ENCODE peak calls at places on chromosome 13, in five cellular contexts. One of them, this sample, is unnamed.

GRCh38 chr13:90752070-90752469 is 595.4 kb upstream of the MIR17HG start:
- DNase-seq in colonic mucosa: no peak
- DNase-seq in fibroblast of the aortic adventitia: no peak
- DNase-seq in skeletal muscle cell: no peak
- DNase-seq in cardiac fibroblast: no peak
- DNase-seq in this sample: no peak

GRCh38 chr13:20714161-20714560 is 10.7 kb downstream of the IL17D start:
- DNase-seq in colonic mucosa: no peak
- DNase-seq in fibroblast of the aortic adventitia: peak; percentile 64
- DNase-seq in cardiac fibroblast: no peak
- DNase-seq in skeletal muscle cell: no peak
- DNase-seq in this sample: no peak

GRCh38 chr13:101416181-101417042 is at the start of gene NALCN:
- DNase-seq in cardiac fibroblast: no peak
- DNase-seq in colonic mucosa: no peak
- DNase-seq in skeletal muscle cell: no peak
- DNase-seq in fibroblast of the aortic adventitia: peak; percentile 13
- DNase-seq in this sample: peak; percentile 60

GRCh38 chr13:72062566-72062965 is 195.6 kb upstream of the DACH1 start:
- DNase-seq in skeletal muscle cell: no peak
- DNase-seq in fibroblast of the aortic adventitia: no peak
- DNase-seq in colonic mucosa: peak; percentile 65
- DNase-seq in cardiac fibroblast: no peak
- DNase-seq in this sample: no peak

GRCh38 chr13:22726721-22727120 is 454.1 kb upstream of the SGCG start:
- DNase-seq in fibroblast of the aortic adventitia: no peak
- DNase-seq in colonic mucosa: no peak
- DNase-seq in skeletal muscle cell: no peak
- DNase-seq in cardiac fibroblast: no peak
- DNase-seq in this sample: no peak

GRCh38 chr13:110772091-110772984 is 58.8 kb downstream of the ING1 start:
- DNase-seq in colonic mucosa: no peak
- DNase-seq in fibroblast of the aortic adventitia: no peak
- DNase-seq in skeletal muscle cell: no peak
- DNase-seq in cardiac fibroblast: no peak
- DNase-seq in this sample: no peak

GRCh38 chr13:42821437-42821836 is 40.1 kb downstream of the FAM216B start:
- DNase-seq in fibroblast of the aortic adventitia: peak; percentile 83
- DNase-seq in cardiac fibroblast: peak; percentile 78
- DNase-seq in skeletal muscle cell: peak; percentile 88
- DNase-seq in colonic mucosa: no peak
- DNase-seq in this sample: no peak

GRCh38 chr13:98278068-98278619 is 101.1 kb upstream of the RNF113B start:
- DNase-seq in cardiac fibroblast: no peak
- DNase-seq in colonic mucosa: no peak
- DNase-seq in skeletal muscle cell: no peak
- DNase-seq in fibroblast of the aortic adventitia: no peak
- DNase-seq in this sample: no peak

GRCh38 chr13:106033634-106034033 is 501.8 kb downstream of the EFNB2 start:
- DNase-seq in colonic mucosa: no peak
- DNase-seq in skeletal muscle cell: peak; percentile 82
- DNase-seq in cardiac fibroblast: peak; percentile 81
- DNase-seq in fibroblast of the aortic adventitia: peak; percentile 77
- DNase-seq in this sample: peak; percentile 21

GRCh38 chr13:36069881-36070366 is 61.3 kb downstream of the DCLK1 start:
- DNase-seq in cardiac fibroblast: peak; percentile 40
- DNase-seq in skeletal muscle cell: no peak
- DNase-seq in colonic mucosa: no peak
- DNase-seq in fibroblast of the aortic adventitia: peak; percentile 94
- DNase-seq in this sample: no peak

GRCh38 chr13:42277618-42278276 is 5.8 kb downstream of the AKAP11 start:
- DNase-seq in cardiac fibroblast: peak; percentile 24
- DNase-seq in colonic mucosa: no peak
- DNase-seq in fibroblast of the aortic adventitia: no peak
- DNase-seq in skeletal muscle cell: peak; percentile 29
- DNase-seq in this sample: no peak

GRCh38 chr13:33169273-33169980 is 116.1 kb downstream of the STARD13 start:
- DNase-seq in skeletal muscle cell: peak; percentile 85
- DNase-seq in fibroblast of the aortic adventitia: peak; percentile 75
- DNase-seq in colonic mucosa: no peak
- DNase-seq in cardiac fibroblast: peak; percentile 73
- DNase-seq in this sample: no peak

GRCh38 chr13:44814836-44815235 is 174.4 kb downstream of the NUFIP1 start:
- DNase-seq in skeletal muscle cell: no peak
- DNase-seq in colonic mucosa: no peak
- DNase-seq in cardiac fibroblast: no peak
- DNase-seq in fibroblast of the aortic adventitia: no peak
- DNase-seq in this sample: no peak

GRCh38 chr13:52832268-52832667 is 16.2 kb downstream of the PCDH8 start:
- DNase-seq in colonic mucosa: no peak
- DNase-seq in skeletal muscle cell: no peak
- DNase-seq in cardiac fibroblast: no peak
- DNase-seq in fibroblast of the aortic adventitia: no peak
- DNase-seq in this sample: no peak

GRCh38 chr13:73924607-73925006 is 209.6 kb downstream of the KLF12 start:
- DNase-seq in colonic mucosa: no peak
- DNase-seq in fibroblast of the aortic adventitia: no peak
- DNase-seq in cardiac fibroblast: no peak
- DNase-seq in skeletal muscle cell: no peak
- DNase-seq in this sample: no peak

GRCh38 chr13:33264620-33264978 is 21.0 kb downstream of the STARD13 start:
- DNase-seq in fibroblast of the aortic adventitia: peak; percentile 40
- DNase-seq in colonic mucosa: peak; percentile 38
- DNase-seq in skeletal muscle cell: no peak
- DNase-seq in cardiac fibroblast: no peak
- DNase-seq in this sample: no peak

GRCh38 chr13:102798653-102799543 is at the start of the genes BIVM and POGLUT2:
- DNase-seq in skeletal muscle cell: peak; percentile 84
- DNase-seq in fibroblast of the aortic adventitia: peak; percentile 89
- DNase-seq in colonic mucosa: peak; percentile 94
- DNase-seq in cardiac fibroblast: peak; percentile 94
- DNase-seq in this sample: peak; percentile 91

GRCh38 chr13:26052136-26052736 is 420 bp upstream of the SHISA2 start:
- DNase-seq in skeletal muscle cell: no peak
- DNase-seq in colonic mucosa: no peak
- DNase-seq in fibroblast of the aortic adventitia: no peak
- DNase-seq in cardiac fibroblast: no peak
- DNase-seq in this sample: no peak

GRCh38 chr13:95752677-95753076 is 75.7 kb downstream of the DNAJC3 start:
- DNase-seq in cardiac fibroblast: no peak
- DNase-seq in fibroblast of the aortic adventitia: no peak
- DNase-seq in skeletal muscle cell: no peak
- DNase-seq in colonic mucosa: no peak
- DNase-seq in this sample: no peak

GRCh38 chr13:109243311-109243951 is 543.0 kb downstream of the IRS2 start:
- DNase-seq in fibroblast of the aortic adventitia: peak; percentile 87
- DNase-seq in skeletal muscle cell: peak; percentile 88
- DNase-seq in colonic mucosa: no peak
- DNase-seq in cardiac fibroblast: peak; percentile 87
- DNase-seq in this sample: no peak

GRCh38 chr13:54415753-54416366 is 1387.2 kb downstream of the OLFM4 start:
- DNase-seq in colonic mucosa: no peak
- DNase-seq in fibroblast of the aortic adventitia: no peak
- DNase-seq in cardiac fibroblast: no peak
- DNase-seq in skeletal muscle cell: no peak
- DNase-seq in this sample: no peak

GRCh38 chr13:31538067-31539042 is 201.0 kb upstream of the RXFP2 start:
- DNase-seq in skeletal muscle cell: no peak
- DNase-seq in colonic mucosa: peak; percentile 25
- DNase-seq in fibroblast of the aortic adventitia: peak; percentile 73
- DNase-seq in cardiac fibroblast: peak; percentile 68
- DNase-seq in this sample: no peak

GRCh38 chr13:111315347-111315995 is 5.0 kb upstream of the TEX29 start:
- DNase-seq in fibroblast of the aortic adventitia: no peak
- DNase-seq in colonic mucosa: no peak
- DNase-seq in skeletal muscle cell: no peak
- DNase-seq in cardiac fibroblast: no peak
- DNase-seq in this sample: no peak

GRCh38 chr13:97460004-97460756 is 26.2 kb downstream of the RAP2A start:
- DNase-seq in colonic mucosa: no peak
- DNase-seq in fibroblast of the aortic adventitia: peak; percentile 72
- DNase-seq in cardiac fibroblast: peak; percentile 67
- DNase-seq in skeletal muscle cell: no peak
- DNase-seq in this sample: no peak

GRCh38 chr13:109862627-109863026 is 76.2 kb upstream of the IRS2 start:
- DNase-seq in skeletal muscle cell: peak; percentile 57
- DNase-seq in fibroblast of the aortic adventitia: peak; percentile 41
- DNase-seq in colonic mucosa: no peak
- DNase-seq in cardiac fibroblast: peak; percentile 63
- DNase-seq in this sample: no peak

GRCh38 chr13:66974889-66975288 is 255.2 kb downstream of the PCDH9 start:
- DNase-seq in cardiac fibroblast: no peak
- DNase-seq in fibroblast of the aortic adventitia: no peak
- DNase-seq in colonic mucosa: no peak
- DNase-seq in skeletal muscle cell: no peak
- DNase-seq in this sample: no peak

GRCh38 chr13:100566543-100566942 is 22.0 kb downstream of the GGACT start:
- DNase-seq in fibroblast of the aortic adventitia: no peak
- DNase-seq in cardiac fibroblast: no peak
- DNase-seq in colonic mucosa: no peak
- DNase-seq in skeletal muscle cell: no peak
- DNase-seq in this sample: no peak

GRCh38 chr13:113531041-113531873 is 40.7 kb upstream of the DCUN1D2 start:
- DNase-seq in colonic mucosa: no peak
- DNase-seq in fibroblast of the aortic adventitia: no peak
- DNase-seq in skeletal muscle cell: no peak
- DNase-seq in cardiac fibroblast: no peak
- DNase-seq in this sample: no peak

GRCh38 chr13:43516401-43516826 is 270.4 kb downstream of the ENOX1 start:
- DNase-seq in colonic mucosa: no peak
- DNase-seq in cardiac fibroblast: peak; percentile 91
- DNase-seq in skeletal muscle cell: peak; percentile 93
- DNase-seq in fibroblast of the aortic adventitia: peak; percentile 96
- DNase-seq in this sample: no peak

GRCh38 chr13:110698689-110699088 is 7.2 kb downstream of the CARS2 start:
- DNase-seq in skeletal muscle cell: no peak
- DNase-seq in cardiac fibroblast: no peak
- DNase-seq in fibroblast of the aortic adventitia: no peak
- DNase-seq in colonic mucosa: no peak
- DNase-seq in this sample: no peak

GRCh38 chr13:33208290-33208990 is 77.1 kb downstream of the STARD13 start:
- DNase-seq in skeletal muscle cell: no peak
- DNase-seq in fibroblast of the aortic adventitia: no peak
- DNase-seq in cardiac fibroblast: no peak
- DNase-seq in colonic mucosa: peak; percentile 49
- DNase-seq in this sample: peak; percentile 46

GRCh38 chr13:19567820-19568534 is 6.6 kb upstream of the TPTE2 start:
- DNase-seq in colonic mucosa: no peak
- DNase-seq in skeletal muscle cell: no peak
- DNase-seq in cardiac fibroblast: no peak
- DNase-seq in fibroblast of the aortic adventitia: no peak
- DNase-seq in this sample: no peak

GRCh38 chr13:24218977-24219376 is 58.5 kb downstream of the SPATA13 start:
- DNase-seq in cardiac fibroblast: peak; percentile 70
- DNase-seq in skeletal muscle cell: no peak
- DNase-seq in colonic mucosa: no peak
- DNase-seq in fibroblast of the aortic adventitia: peak; percentile 49
- DNase-seq in this sample: no peak
- H3K4me3 ChIP-seq in cardiac fibroblast: no peak overlapping the region
- H3K4me3 ChIP-seq in skeletal muscle cell: no peak overlapping the region
- H3K4me3 ChIP-seq in colonic mucosa: no peak overlapping the region
- H3K4me3 ChIP-seq in fibroblast of the aortic adventitia: no peak overlapping the region
- H3K4me3 ChIP-seq in this sample: no peak overlapping the region

DNA sequence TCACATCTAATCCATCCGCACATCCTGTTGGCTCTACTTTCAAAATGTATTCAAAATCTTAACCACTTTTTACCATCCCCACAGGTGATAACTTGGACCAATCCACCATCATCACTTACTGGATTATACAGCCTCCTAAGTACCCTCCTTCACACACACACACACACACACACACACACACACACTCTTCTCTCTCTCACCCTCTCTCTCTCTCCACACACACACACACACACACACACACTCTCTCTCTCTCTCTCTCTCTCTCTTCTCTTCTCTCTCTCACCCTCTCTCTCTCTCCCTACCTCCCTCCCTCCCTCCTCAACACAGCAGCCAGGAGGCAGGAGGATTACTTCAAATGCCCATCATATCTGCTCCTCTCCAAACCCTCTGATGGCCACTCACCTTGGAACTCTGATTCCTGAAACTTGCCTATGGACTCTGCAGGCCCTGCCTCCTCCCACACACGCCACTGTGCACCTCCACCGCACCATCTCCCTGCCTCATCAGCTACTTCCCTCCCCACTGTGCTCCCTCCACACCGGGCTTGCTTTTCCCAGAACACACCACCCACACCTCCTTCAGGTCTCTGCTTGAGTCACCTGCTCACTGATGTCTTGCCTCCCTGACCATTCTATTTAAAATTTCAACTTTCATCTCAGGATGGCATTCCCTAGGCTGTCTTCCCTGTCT is 39.7 kb downstream of the RCBTB2 start:
- DNase-seq in skeletal muscle cell: no peak
- DNase-seq in fibroblast of the aortic adventitia: no peak
- DNase-seq in cardiac fibroblast: peak; percentile 34
- DNase-seq in colonic mucosa: no peak
- DNase-seq in this sample: no peak
- H3K4me3 ChIP-seq in skeletal muscle cell: no peak overlapping the region
- H3K4me3 ChIP-seq in fibroblast of the aortic adventitia: no peak overlapping the region
- H3K4me3 ChIP-seq in cardiac fibroblast: no peak overlapping the region
- H3K4me3 ChIP-seq in colonic mucosa: no peak overlapping the region
- H3K4me3 ChIP-seq in this sample: no peak overlapping the region

GRCh38 chr13:40682449-40683240 is 16.2 kb upstream of the FOXO1 start:
- DNase-seq in colonic mucosa: no peak
- DNase-seq in skeletal muscle cell: no peak
- DNase-seq in cardiac fibroblast: peak; percentile 52
- DNase-seq in fibroblast of the aortic adventitia: peak; percentile 60
- DNase-seq in this sample: no peak
- H3K4me3 ChIP-seq in colonic mucosa: no peak overlapping the region
- H3K4me3 ChIP-seq in skeletal muscle cell: no peak overlapping the region
- H3K4me3 ChIP-seq in cardiac fibroblast: no peak overlapping the region
- H3K4me3 ChIP-seq in fibroblast of the aortic adventitia: no peak overlapping the region
- H3K4me3 ChIP-seq in this sample: no peak overlapping the region

GRCh38 chr13:30004204-30004603 is 153.8 kb upstream of the UBL3 start:
- DNase-seq in fibroblast of the aortic adventitia: no peak
- DNase-seq in cardiac fibroblast: no peak
- DNase-seq in colonic mucosa: no peak
- DNase-seq in skeletal muscle cell: peak; percentile 44
- DNase-seq in this sample: no peak
- H3K4me3 ChIP-seq in fibroblast of the aortic adventitia: no peak overlapping the region
- H3K4me3 ChIP-seq in cardiac fibroblast: no peak overlapping the region
- H3K4me3 ChIP-seq in colonic mucosa: no peak overlapping the region
- H3K4me3 ChIP-seq in skeletal muscle cell: no peak overlapping the region
- H3K4me3 ChIP-seq in this sample: no peak overlapping the region

GRCh38 chr13:37136633-37137032 is 31.2 kb upstream of the CSNK1A1L start:
- DNase-seq in cardiac fibroblast: no peak
- DNase-seq in fibroblast of the aortic adventitia: no peak
- DNase-seq in colonic mucosa: no peak
- DNase-seq in skeletal muscle cell: no peak
- DNase-seq in this sample: no peak

GRCh38 chr13:37138169-37138568 is 32.7 kb upstream of the CSNK1A1L start:
- DNase-seq in fibroblast of the aortic adventitia: no peak
- DNase-seq in colonic mucosa: no peak
- DNase-seq in skeletal muscle cell: peak; percentile 80
- DNase-seq in cardiac fibroblast: peak; percentile 41
- DNase-seq in this sample: no peak

GRCh38 chr13:37134411-37135041 is 29.1 kb upstream of the CSNK1A1L start:
- DNase-seq in skeletal muscle cell: peak; percentile 97
- DNase-seq in fibroblast of the aortic adventitia: peak; percentile 95
- DNase-seq in cardiac fibroblast: peak; percentile 96
- DNase-seq in colonic mucosa: no peak
- DNase-seq in this sample: peak; percentile 2

GRCh38 chr13:37138917-37139316 is 33.5 kb upstream of the CSNK1A1L start:
- DNase-seq in skeletal muscle cell: no peak
- DNase-seq in fibroblast of the aortic adventitia: no peak
- DNase-seq in cardiac fibroblast: no peak
- DNase-seq in colonic mucosa: no peak
- DNase-seq in this sample: no peak

GRCh38 chr13:37136187-37136586 is 30.7 kb upstream of the CSNK1A1L start:
- DNase-seq in fibroblast of the aortic adventitia: peak; percentile 50
- DNase-seq in colonic mucosa: no peak
- DNase-seq in skeletal muscle cell: peak; percentile 22
- DNase-seq in cardiac fibroblast: peak; percentile 59
- DNase-seq in this sample: no peak
- H3K4me3 ChIP-seq in fibroblast of the aortic adventitia: no peak overlapping the region
- H3K4me3 ChIP-seq in colonic mucosa: no peak overlapping the region
- H3K4me3 ChIP-seq in skeletal muscle cell: no peak overlapping the region
- H3K4me3 ChIP-seq in cardiac fibroblast: no peak overlapping the region
- H3K4me3 ChIP-seq in this sample: no peak overlapping the region

This sample was measured in body of pancreas.